ENCODE peak calls at places on chromosomes 2 and 18, in seven cellular contexts. O, W, K, E, Q, Z and L are unnamed samples. For H3K4me1, the result is how much of the 10 kb centered on the place peaks cover.

GRCh38 chr2:156115338-156115737 is 217.2 kb downstream of the NR4A2 start:
- DNase-seq in O (no peak), W (no peak), K (no peak), E (no peak), Q (no peak), Z (no peak), L (no peak)

GRCh38 chr18:70334728-70335329 is 46.0 kb downstream of the SOCS6 start:
- DNase-seq in O (no peak), W (no peak), K (no peak), E (no peak), Q (no peak), Z (no peak), L (no peak)

GRCh38 chr2:39938035-39938835 is 159.2 kb upstream of the THUMPD2 start:
- DNase-seq in O (no peak), W (no peak), K (no peak), E (peak), Q (no peak), Z (no peak), L (no peak)

GRCh38 chr2:85583667-85584353 is 421 bp upstream of the VAMP5 start:
- DNase-seq in O (peak), W (no peak), K (peak), E (no peak), Q (no peak), Z (no peak), L (no peak)

GRCh38 chr2:199463000-199463692 is 5.4 kb upstream of the SATB2 start:
- DNase-seq in O (peak), W (peak), K (peak), E (peak), Q (no peak), Z (peak), L (no peak)

GRCh38 chr18:76496200-76496890 is 1.3 kb upstream of the ZNF516 start:
- DNase-seq in O (peak), W (peak), K (peak), E (peak), Q (no peak), Z (peak), L (no peak)

GRCh38 chr18:24878289-24878688 is 417.9 kb downstream of the HRH4 start:
- DNase-seq in O (no peak), W (no peak), K (no peak), E (peak), Q (no peak), Z (no peak), L (no peak)

GRCh38 chr2:219572237-219573001 is at the start of gene INHA:
- DNase-seq in O (no peak), W (peak), K (no peak), E (no peak), Q (no peak), Z (no peak), L (no peak)

GRCh38 chr2:10454505-10454904 is 6.4 kb upstream of the ODC1 start:
- DNase-seq in O (no peak), W (peak), K (peak), E (no peak), Q (no peak), Z (no peak), L (no peak)

GRCh38 chr2:128278979-128279378 is 39.7 kb downstream of the HS6ST1 start:
- DNase-seq in O (no peak), W (no peak), K (peak), E (no peak), Q (no peak), Z (peak), L (no peak)

GRCh38 chr2:238596571-238597551 is 170.1 kb downstream of the ASB1 start:
- DNase-seq in O (no peak), W (peak), K (peak), E (peak), Q (no peak), Z (no peak), L (no peak)

GRCh38 chr2:127625146-127625943 is 20.6 kb upstream of the GPR17 start:
- DNase-seq in O (no peak), W (no peak), K (peak), E (no peak), Q (no peak), Z (peak), L (peak)

GRCh38 chr2:217622205-217622621 is 380.6 kb downstream of the TNS1 start:
- DNase-seq in O (no peak), W (no peak), K (no peak), E (peak), Q (no peak), Z (no peak), L (no peak)

GRCh38 chr2:142045641-142046040 is 85.2 kb downstream of the LRP1B start:
- DNase-seq in O (no peak), W (no peak), K (no peak), E (no peak), Q (no peak), Z (no peak), L (no peak)

GRCh38 chr2:644871-645270 is 32.3 kb downstream of the TMEM18 start:
- DNase-seq in O (no peak), W (no peak), K (no peak), E (no peak), Q (no peak), Z (no peak), L (no peak)

GRCh38 chr2:23497063-23497462 is 112.1 kb downstream of the KLHL29 start:
- DNase-seq in O (no peak), W (no peak), K (peak), E (peak), Q (no peak), Z (no peak), L (no peak)

GRCh38 chr2:85231242-85231805 is 96.5 kb downstream of the TGOLN2 start:
- DNase-seq in O (no peak), W (no peak), K (no peak), E (no peak), Q (no peak), Z (no peak), L (no peak)

GRCh38 chr18:53883771-53884170 is 340.7 kb downstream of the MBD2 start:
- DNase-seq in O (no peak), W (no peak), K (no peak), E (no peak), Q (no peak), Z (no peak), L (no peak)

GRCh38 chr2:68734688-68735525 is at the start of gene ARHGAP25:
- DNase-seq in O (peak), W (no peak), K (no peak), E (no peak), Q (no peak), Z (no peak), L (no peak)

GRCh38 chr2:68740184-68740914 is 5.7 kb downstream of the ARHGAP25 start:
- DNase-seq in O (no peak), W (no peak), K (no peak), E (peak), Q (no peak), Z (no peak), L (no peak)

GRCh38 chr2:68739261-68740183 is 4.9 kb downstream of the ARHGAP25 start:
- DNase-seq in O (no peak), W (no peak), K (no peak), E (no peak), Q (no peak), Z (no peak), L (no peak)

GRCh38 chr2:68736086-68736485 is 1.5 kb downstream of the ARHGAP25 start:
- DNase-seq in O (no peak), W (no peak), K (no peak), E (no peak), Q (no peak), Z (no peak), L (no peak)

GRCh38 chr2:68737717-68738116 is 3.1 kb downstream of the ARHGAP25 start:
- DNase-seq in O (peak), W (no peak), K (no peak), E (no peak), Q (no peak), Z (no peak), L (no peak)
- H3K4me3 ChIP-seq in O (peak), W (no peak), K (no peak), E (no peak), Q (peak), Z (no peak), L (no peak)

DNA sequence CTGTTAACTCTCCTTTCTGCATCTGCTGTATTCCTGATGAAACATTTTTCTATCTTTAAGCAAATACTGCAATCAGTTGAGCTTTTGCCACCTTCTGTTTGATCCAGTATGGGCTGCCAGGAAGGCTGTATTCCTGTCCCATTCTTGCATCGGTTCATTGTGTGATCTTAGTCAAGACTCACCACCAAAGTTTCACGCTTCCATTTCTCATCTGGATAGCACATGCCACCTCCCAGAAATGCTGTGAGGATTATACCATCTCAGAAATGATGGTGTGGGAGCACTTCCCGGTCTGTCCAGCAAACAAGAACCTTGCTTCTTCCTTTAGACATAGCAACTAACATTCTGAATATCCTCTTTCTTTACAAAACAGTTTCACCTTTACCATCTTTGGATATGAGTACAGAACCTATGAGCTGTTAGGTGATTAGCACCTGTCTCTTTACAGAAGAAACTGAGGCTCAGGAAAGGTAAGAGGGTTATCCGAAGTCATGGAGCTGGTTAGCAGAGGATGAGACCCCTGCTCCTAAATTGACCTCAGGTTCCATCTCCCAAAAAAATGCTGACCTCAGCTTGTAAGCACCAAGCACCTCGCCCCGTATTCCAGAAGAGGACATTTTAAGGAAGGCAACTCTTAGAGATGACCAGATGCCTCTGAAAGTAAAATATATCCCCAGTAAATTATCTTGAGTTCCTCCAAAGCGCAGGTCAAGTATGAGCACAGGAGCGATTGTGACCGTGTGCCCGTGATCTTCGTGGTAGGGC is 56.8 kb downstream of the FEZ2 start:
- DNase-seq in O (no peak), W (no peak), K (no peak), E (no peak), Q (no peak), Z (no peak), L (no peak)
- H3K4me1 ChIP-seq in O (under half), W (under half), K (under half), E (under half), Q (under half), Z (under half), L (under half)

GRCh38 chr2:222711315-222711940 is 40.0 kb downstream of the MOGAT1 start:
- DNase-seq in O (no peak), W (no peak), K (no peak), E (no peak), Q (no peak), Z (no peak), L (no peak)
- H3K27ac ChIP-seq in O (no peak), W (no peak), K (peak), E (no peak), Q (no peak), Z (no peak), L (no peak)

GRCh38 chr2:121707920-121708361 is 28.7 kb downstream of the NIFK start:
- DNase-seq in O (no peak), W (no peak), K (no peak), E (no peak), Q (no peak), Z (peak), L (no peak)
- H3K4me3 ChIP-seq in O (no peak), W (no peak), K (no peak), E (no peak), Q (no peak), Z (no peak), L (no peak)

DNA sequence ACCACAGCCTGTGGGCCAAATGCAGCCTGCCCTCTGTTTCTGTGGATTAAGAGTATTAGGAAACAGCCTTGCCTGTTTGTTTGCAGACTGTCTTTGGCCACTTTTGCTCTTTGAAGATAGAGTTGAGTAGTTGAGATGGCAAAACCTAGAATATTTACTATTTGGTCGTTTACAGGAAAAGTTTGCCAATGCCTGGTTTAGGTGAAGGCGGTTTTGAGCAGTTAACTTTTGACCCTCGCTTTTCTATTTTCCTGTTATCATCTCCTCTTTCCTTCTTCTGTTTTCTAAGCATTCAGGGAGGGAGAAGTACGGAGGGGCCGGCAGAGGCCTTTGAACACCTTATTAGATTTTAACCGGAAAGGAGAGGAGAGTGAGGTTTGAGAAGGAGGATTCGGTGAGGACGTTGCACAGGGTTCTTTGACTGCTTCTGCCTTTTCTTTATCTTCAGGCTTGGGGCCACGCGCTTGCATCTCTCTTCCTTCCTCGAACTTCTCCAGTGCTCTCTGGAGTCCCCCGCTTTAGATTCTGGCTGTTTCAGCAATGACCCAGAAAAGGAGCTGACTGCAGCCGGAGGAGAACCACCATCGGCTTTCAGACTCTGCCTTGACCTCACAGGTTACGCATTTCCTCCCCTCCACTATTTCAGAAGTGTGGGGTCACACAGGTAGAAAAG is 39.2 kb downstream of the IL1R2 start:
- DNase-seq in O (no peak), W (no peak), K (no peak), E (no peak), Q (no peak), Z (no peak), L (no peak)
- H3K4me1 ChIP-seq in O (under half), W (half or more), K (under half), E (under half), Q (under half), Z (half or more), L (under half)

DNA sequence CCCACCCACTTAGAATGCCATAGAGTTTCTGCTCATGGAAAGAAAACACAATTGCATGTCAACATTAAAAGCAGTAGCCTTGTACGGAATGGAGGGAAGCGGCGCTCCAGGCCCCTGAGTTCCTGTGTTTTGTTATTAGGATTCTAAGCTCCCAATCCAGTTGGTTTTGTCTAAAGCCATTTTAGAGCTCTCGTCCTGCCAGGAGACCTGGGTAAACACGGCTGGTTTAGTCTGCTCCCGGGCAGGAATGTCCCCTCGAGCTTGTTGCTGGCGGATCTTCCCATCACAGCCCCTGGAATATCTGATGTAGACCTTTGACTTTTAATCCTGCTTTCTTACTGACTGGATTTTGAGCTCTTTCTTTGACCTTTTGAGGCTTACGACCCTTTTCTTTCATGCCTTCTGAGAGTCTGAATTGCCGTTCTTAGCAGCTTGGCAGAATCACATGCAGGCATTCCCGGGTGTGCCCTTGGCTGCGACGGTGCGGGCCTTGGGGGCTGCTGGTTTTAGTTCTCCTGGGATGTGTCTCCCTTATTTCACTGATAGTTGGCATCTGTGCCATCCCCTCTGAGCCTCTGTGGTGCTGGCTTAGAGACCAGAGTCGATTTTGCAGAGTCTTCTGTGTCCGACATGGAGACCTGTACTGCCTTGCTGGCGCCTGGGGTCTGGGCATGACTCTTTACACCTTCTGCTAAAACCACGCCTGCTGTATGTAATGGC is 25.4 kb downstream of the GREB1 start:
- DNase-seq in O (no peak), W (no peak), K (no peak), E (no peak), Q (no peak), Z (no peak), L (peak)
- H3K27ac ChIP-seq in O (no peak), W (no peak), K (no peak), E (no peak), Q (no peak), Z (no peak), L (no peak)

GRCh38 chr2:161423351-161424178 is 7.5 kb downstream of the TBR1 start:
- DNase-seq in O (peak), W (peak), K (peak), E (no peak), Q (no peak), Z (peak), L (no peak)
- H3K4me3 ChIP-seq in O (no peak), W (peak), K (peak), E (no peak), Q (peak), Z (no peak), L (peak)